ENCODE peak calls at places on chromosomes 12 and 14, in seven cellular contexts. H is HAP-1; D is psoas muscle; C is uterus; L is naive thymus-derived CD4-positive, alpha-beta T cell; Z is cardiac fibroblast; S is brain microvascular endothelial cell. N is an unnamed sample.

GRCh38 chr14:55279384-55279783 is 8.2 kb downstream of the FBXO34 start:
- DNase-seq in Z (no peak), D (no peak), H (no peak), L (no peak), C (no peak), S (no peak), N (no peak)

GRCh38 chr12:79547044-79547734 is 143.6 kb downstream of the PAWR start:
- DNase-seq in S (peak), C (no peak), D (no peak), H (peak), L (no peak), Z (peak), N (peak)

GRCh38 chr14:23068792-23069412 is 11.6 kb upstream of the CDH24 start:
- DNase-seq in L (peak), Z (peak), H (peak), D (peak), S (peak), C (peak), N (peak)

GRCh38 chr14:71143391-71144290 is 236.4 kb downstream of the PCNX1 start:
- DNase-seq in S (peak), C (no peak), H (peak), Z (peak), D (no peak), L (no peak), N (peak)

GRCh38 chr12:12870454-12870853 is 20.9 kb upstream of the GPRC5A start:
- DNase-seq in C (no peak), Z (peak), D (no peak), L (no peak), S (peak), H (no peak), N (peak)

GRCh38 chr12:102061096-102061555 is 665 bp downstream of the WASHC3 start:
- DNase-seq in Z (no peak), C (no peak), S (no peak), D (no peak), H (no peak), L (peak), N (peak)

GRCh38 chr12:96786808-96787207 is 120.2 kb upstream of the NEDD1 start:
- DNase-seq in Z (no peak), S (no peak), D (no peak), C (no peak), H (no peak), L (no peak), N (peak)

GRCh38 chr12:15556411-15556810 is 232.8 kb downstream of the EPS8 start:
- DNase-seq in D (no peak), C (no peak), Z (peak), S (no peak), H (no peak), L (no peak), N (no peak)

GRCh38 chr14:25677111-25677510 is 627.2 kb upstream of the STXBP6 start:
- DNase-seq in S (no peak), C (no peak), L (no peak), D (no peak), Z (no peak), H (no peak), N (no peak)

GRCh38 chr14:94040796-94041195 is 14.7 kb downstream of the OTUB2 start:
- DNase-seq in C (no peak), S (no peak), Z (no peak), D (no peak), H (no peak), L (no peak), N (no peak)

GRCh38 chr12:67535176-67535575 is 113.4 kb upstream of the DYRK2 start:
- DNase-seq in L (no peak), D (no peak), Z (no peak), C (no peak), S (no peak), H (peak), N (no peak)

GRCh38 chr12:46402451-46402850 is 29.9 kb upstream of the SLC38A2 start:
- DNase-seq in Z (peak), C (peak), H (peak), D (peak), L (no peak), S (no peak), N (no peak)

DNA sequence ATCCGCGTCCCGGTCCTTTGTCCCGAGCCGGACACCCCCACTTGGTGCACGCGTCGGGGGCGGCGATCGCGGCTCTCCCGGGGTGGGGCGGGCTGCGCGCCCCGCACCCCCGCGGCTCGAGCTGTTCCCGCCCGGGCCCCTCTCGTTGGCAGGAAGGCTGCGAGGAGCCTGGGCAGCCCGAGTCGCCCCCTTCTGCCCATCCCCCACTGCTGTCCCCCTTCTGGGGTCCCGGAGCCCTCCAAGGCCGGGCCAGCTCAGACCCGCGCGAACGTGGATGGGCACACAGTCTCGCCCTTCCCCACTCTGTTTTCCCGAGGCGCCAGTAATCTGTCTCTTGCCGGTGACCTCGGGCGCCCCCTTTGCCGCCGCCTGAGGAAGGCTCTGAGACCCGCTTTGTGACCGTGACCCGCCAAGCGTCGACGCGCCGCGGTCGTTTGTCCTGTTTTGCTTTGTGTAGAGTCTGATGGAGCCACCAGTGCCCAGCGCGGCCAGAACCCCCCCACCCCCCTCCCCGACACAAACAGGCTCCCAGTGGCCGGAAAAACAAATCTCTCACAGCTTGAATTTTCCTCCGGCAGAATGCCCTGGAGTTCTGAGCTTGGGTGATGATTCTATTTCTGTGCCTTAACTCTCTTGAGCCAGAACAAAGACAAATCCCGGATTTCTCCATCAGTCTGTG is 610 bp downstream of the C14orf132 start:
- DNase-seq in L (no peak), H (peak), S (no peak), D (peak), C (peak), Z (peak), N (no peak)
- H3K4me3 ChIP-seq in L (peak), H (peak), S (peak), D (peak), C (peak), Z (peak), N (peak)

DNA sequence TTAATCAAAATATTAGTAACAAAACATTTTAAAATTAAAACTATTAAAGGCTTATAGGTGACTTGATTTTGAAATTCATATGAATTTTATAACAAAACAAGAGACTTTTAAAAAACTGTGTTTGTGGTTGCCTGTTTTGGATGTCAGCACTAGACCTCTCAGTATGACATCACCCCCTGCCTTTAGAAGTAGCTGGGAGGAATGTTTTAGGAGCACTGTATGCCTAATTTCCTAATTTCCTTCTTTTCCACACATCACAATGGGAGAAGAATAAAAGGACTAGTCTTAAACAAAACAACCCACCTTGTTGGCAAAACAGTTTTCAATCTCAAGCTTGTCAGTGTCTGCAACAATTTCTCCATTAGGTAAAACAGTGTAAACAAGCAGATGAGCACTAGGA is 48.1 kb upstream of the PZP start:
- DNase-seq in H (no peak), C (no peak), L (no peak), Z (no peak), S (no peak), D (no peak), N (no peak)
- H3K4me3 ChIP-seq in H (no peak), C (no peak), L (no peak), Z (no peak), S (no peak), D (no peak), N (no peak)

DNA sequence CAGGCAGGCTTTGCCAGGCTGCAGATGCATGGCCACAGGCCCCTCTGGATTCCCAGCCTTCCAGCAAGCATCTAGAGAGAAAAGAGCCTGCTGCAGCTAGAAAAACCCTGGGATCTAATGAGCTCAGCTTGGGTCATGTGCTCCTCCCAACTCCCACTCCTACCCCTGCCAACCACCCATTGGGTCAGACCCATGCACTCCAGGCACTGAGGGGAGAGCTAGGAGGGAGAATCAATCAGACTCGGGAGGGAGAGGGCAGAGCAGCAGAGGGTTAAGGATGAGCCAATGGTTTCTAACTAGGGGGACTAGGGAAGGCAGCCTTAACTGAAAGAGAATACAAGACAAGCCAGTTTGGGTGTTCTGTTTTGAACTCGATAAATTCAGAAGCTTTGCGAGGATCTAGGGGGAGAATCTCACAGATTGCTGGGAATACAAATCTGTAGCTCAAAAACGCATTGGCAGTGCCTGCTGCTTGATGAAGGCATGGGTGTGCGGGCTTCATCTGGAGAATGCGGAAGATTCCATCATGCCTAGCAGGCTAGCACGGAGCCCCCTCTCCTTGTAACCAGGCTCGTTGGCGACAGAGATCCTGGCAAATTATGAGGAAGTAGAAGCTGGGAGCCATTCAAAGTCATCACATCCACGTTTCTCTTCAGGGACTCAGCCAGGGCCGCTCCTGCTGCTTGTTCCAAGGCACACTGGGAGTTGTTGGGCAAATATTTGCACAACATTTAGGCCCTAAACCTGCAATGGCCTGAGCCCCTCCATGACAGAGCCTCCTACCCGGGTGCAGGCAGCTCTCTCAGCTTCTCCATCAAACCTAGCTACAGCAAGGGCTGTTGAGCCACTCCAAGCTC is 56.4 kb downstream of the VCPKMT start:
- DNase-seq in D (no peak), H (no peak), C (no peak), L (no peak), Z (no peak), S (no peak), N (no peak)
- H3K4me3 ChIP-seq in D (no peak), H (no peak), C (no peak), L (no peak), Z (no peak), S (no peak), N (no peak)

GRCh38 chr14:59632381-59632780 is 55.8 kb upstream of the CCDC175 start:
- DNase-seq in Z (peak), S (peak), L (no peak), D (no peak), C (no peak), H (peak), N (peak)

GRCh38 chr14:59627011-59627520 is 50.5 kb upstream of the CCDC175 start:
- DNase-seq in H (no peak), L (no peak), C (no peak), S (no peak), D (no peak), Z (no peak), N (no peak)

GRCh38 chr14:59630281-59630963 is 53.8 kb upstream of the CCDC175 start:
- DNase-seq in S (no peak), L (no peak), C (no peak), D (no peak), H (no peak), Z (peak), N (no peak)

GRCh38 chr14:59631237-59631636 is 54.6 kb upstream of the CCDC175 start:
- DNase-seq in L (no peak), C (no peak), D (no peak), Z (no peak), H (no peak), S (no peak), N (no peak)

GRCh38 chr14:59629384-59630158 is 53.0 kb upstream of the CCDC175 start:
- DNase-seq in Z (no peak), C (no peak), S (no peak), D (no peak), H (no peak), L (no peak), N (no peak)
- H3K4me3 ChIP-seq in Z (no peak), C (no peak), S (no peak), D (no peak), H (no peak), L (no peak), N (no peak)

DNA sequence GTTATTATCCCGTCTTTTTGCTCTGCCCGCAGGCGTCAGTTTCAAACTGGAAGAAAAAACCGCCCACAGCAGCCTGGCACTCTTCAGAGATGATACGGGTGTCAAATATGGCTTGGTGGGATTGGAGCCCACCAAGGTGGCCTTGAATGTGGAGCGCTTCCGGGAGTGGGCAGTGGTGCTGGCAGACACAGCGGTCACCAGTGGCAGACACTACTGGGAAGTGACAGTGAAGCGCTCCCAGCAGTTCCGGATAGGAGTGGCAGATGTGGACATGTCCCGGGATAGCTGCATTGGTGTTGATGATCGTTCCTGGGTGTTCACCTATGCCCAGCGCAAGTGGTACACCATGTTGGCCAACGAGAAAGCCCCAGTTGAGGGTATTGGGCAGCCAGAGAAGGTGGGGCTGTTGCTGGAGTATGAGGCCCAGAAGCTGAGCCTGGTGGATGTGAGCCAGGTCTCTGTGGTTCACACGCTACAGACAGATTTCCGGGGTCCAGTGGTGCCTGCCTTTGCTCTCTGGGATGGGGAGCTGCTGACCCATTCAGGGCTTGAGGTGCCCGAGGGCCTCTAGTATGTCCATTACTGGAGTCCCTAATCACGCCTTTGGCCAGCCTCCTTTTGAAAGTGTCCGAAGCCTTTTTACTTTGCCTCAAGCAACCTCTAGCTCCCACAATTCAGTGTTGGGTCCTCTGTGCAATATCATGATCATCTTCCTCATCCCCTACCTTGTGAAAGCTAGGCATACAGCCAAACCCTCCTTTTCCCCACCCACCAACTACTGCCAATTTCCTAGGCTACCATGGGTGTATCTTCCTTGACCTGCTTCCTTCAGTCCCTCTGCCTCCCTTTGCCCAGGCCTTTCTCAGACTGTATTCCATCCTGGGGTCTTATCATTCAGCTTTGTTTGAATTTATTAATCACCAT is 891 bp downstream of the SPRYD4 start:
- DNase-seq in C (no peak), L (no peak), Z (no peak), H (peak), D (peak), S (no peak), N (no peak)
- H3K4me3 ChIP-seq in C (peak), L (peak), Z (peak), H (peak), D (peak), S (peak), N (peak)

GRCh38 chr12:45214739-45215418 is 1.0 kb upstream of the ANO6 start:
- DNase-seq in D (no peak), S (no peak), C (peak), Z (peak), H (no peak), L (no peak), N (peak)
- H3K4me3 ChIP-seq in D (peak), S (peak), C (peak), Z (peak), H (peak), L (peak), N (peak)

DNA sequence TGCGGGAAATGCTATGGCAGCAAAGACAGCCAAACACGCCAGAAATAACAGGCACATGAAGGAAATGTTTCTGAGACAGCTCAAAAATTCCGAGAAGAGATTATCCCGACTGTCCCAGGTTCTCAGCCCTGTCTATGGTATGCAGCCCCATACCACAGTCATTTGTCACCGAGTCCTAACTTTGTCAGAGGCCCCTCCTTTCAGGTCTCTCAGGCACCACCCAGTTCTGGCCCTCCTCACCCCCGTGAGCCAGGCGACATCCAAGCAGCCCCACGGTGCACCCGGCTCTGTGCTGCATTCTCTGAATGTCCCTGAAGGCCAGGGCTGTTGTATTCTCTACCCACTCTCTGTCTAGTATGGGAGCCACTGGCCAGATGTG is 24.0 kb downstream of the SSH1 start:
- DNase-seq in D (peak), C (no peak), H (no peak), L (no peak), Z (peak), S (peak), N (peak)
- H3K4me3 ChIP-seq in D (peak), C (no peak), H (no peak), L (no peak), Z (peak), S (no peak), N (no peak)

N was measured in bronchial epithelial cell.